ENCODE peak calls at places on chromosomes 3 and 15, in eight cellular contexts. U, Q, I, L, K, E, F and D are unnamed samples.

GRCh38 chr15:75306188-75306587 is 23.6 kb downstream of the GOLGA6D start:
- DNase-seq in E (no peak), L (no peak), U (no peak), Q (no peak), K (no peak), F (no peak), I (no peak), D (no peak)

GRCh38 chr15:74571191-74571590 is 30.2 kb downstream of the ARID3B start:
- DNase-seq in F (no peak), E (no peak), L (no peak), U (no peak), K (no peak), I (no peak), Q (no peak), D (no peak)

GRCh38 chr15:52289629-52290081 is 5.9 kb downstream of the MYO5C start:
- DNase-seq in L (no peak), F (no peak), Q (no peak), I (no peak), K (no peak), E (no peak), U (no peak), D (peak)

GRCh38 chr15:98812711-98813441 is 164.5 kb downstream of the IGF1R start:
- DNase-seq in F (no peak), I (no peak), Q (no peak), K (no peak), E (no peak), U (no peak), L (no peak), D (no peak)

GRCh38 chr3:50478671-50479070 is 24.8 kb downstream of the CACNA2D2 start:
- DNase-seq in U (no peak), I (no peak), K (no peak), L (no peak), Q (no peak), F (no peak), E (no peak), D (no peak)

GRCh38 chr15:89673162-89673506 is 6.0 kb downstream of the PLIN1 start:
- DNase-seq in U (no peak), I (no peak), F (peak), E (no peak), K (no peak), Q (peak), L (no peak), D (no peak)

GRCh38 chr3:61360297-61360696 is 109.0 kb upstream of the FHIT start:
- DNase-seq in F (no peak), Q (no peak), U (no peak), L (no peak), K (no peak), E (no peak), I (no peak), D (no peak)

GRCh38 chr15:27842526-27842925 is 256.6 kb downstream of the OCA2 start:
- DNase-seq in F (no peak), K (no peak), U (no peak), L (no peak), Q (no peak), I (no peak), E (no peak), D (no peak)

GRCh38 chr3:142716102-142716501 is 7.7 kb upstream of the TRPC1 start:
- DNase-seq in K (no peak), E (no peak), Q (no peak), U (no peak), I (no peak), L (no peak), F (no peak), D (no peak)

GRCh38 chr3:126197854-126198584 is 17.6 kb upstream of the ALDH1L1 start:
- DNase-seq in I (peak), L (peak), F (peak), K (peak), U (peak), E (no peak), Q (peak), D (peak)

GRCh38 chr3:144084929-144085328 is 113.3 kb downstream of the DIPK2A start:
- DNase-seq in K (no peak), L (no peak), U (no peak), Q (no peak), I (no peak), E (no peak), F (no peak), D (no peak)

GRCh38 chr3:5036858-5037257 is 57.6 kb downstream of the BHLHE40 start:
- DNase-seq in L (no peak), Q (no peak), I (no peak), K (no peak), U (no peak), F (no peak), E (no peak), D (no peak)

GRCh38 chr3:10933470-10933957 is 59.0 kb upstream of the SLC6A1 start:
- DNase-seq in I (no peak), K (no peak), E (no peak), Q (no peak), U (no peak), F (no peak), L (no peak), D (no peak)

GRCh38 chr3:25610779-25611178 is 53.9 kb downstream of the TOP2B start:
- DNase-seq in Q (no peak), F (no peak), U (no peak), K (no peak), L (no peak), I (no peak), E (no peak), D (no peak)

GRCh38 chr3:176814252-176814651 is 383.0 kb downstream of the TBL1XR1 start:
- DNase-seq in F (peak), E (no peak), Q (peak), L (peak), K (peak), U (no peak), I (peak), D (peak)

GRCh38 chr15:24823473-24823872 is 131.3 kb upstream of the SNRPN start:
- DNase-seq in L (no peak), K (peak), U (no peak), I (no peak), Q (no peak), E (no peak), F (peak), D (no peak)

GRCh38 chr15:90044916-90045371 is 43.8 kb downstream of the ZNF710 start:
- DNase-seq in U (no peak), I (no peak), Q (no peak), F (no peak), K (no peak), E (no peak), L (no peak), D (no peak)

GRCh38 chr15:52481915-52482314 is 46.8 kb downstream of the MYO5A start:
- DNase-seq in Q (peak), E (no peak), U (no peak), L (peak), I (peak), F (no peak), K (no peak), D (no peak)

GRCh38 chr3:197125601-197126000 is 96.0 kb upstream of the MELTF start:
- DNase-seq in K (no peak), F (no peak), L (peak), U (no peak), E (no peak), I (no peak), Q (no peak), D (no peak)

GRCh38 chr3:19256313-19256712 is 108.0 kb downstream of the KCNH8 start:
- DNase-seq in Q (no peak), I (no peak), U (no peak), K (no peak), E (no peak), L (no peak), F (peak), D (no peak)

GRCh38 chr15:70853270-70853854 is 595 bp downstream of the LARP6 start:
- DNase-seq in F (no peak), Q (no peak), K (peak), U (no peak), L (peak), E (no peak), I (no peak), D (no peak)

GRCh38 chr15:68149059-68149458 is 56.1 kb downstream of the CALML4 start:
- DNase-seq in F (no peak), L (peak), E (no peak), Q (no peak), K (no peak), I (no peak), U (no peak), D (no peak)

GRCh38 chr15:66588537-66588936 is 22.7 kb upstream of the LCTL start:
- DNase-seq in Q (no peak), E (no peak), I (no peak), F (peak), L (no peak), U (no peak), K (peak), D (no peak)
- TF ChIP-seq CTCF in Q (no peak), E (no peak), I (peak), F (peak), L (no peak), U (no peak), K (no peak), D (no peak)

GRCh38 chr3:153069598-153069997 is 92.4 kb upstream of the RAP2B start:
- DNase-seq in F (no peak), K (no peak), L (no peak), Q (no peak), U (no peak), E (no peak), I (no peak), D (no peak)
- H3K27ac ChIP-seq in F (no peak), K (no peak), L (no peak), Q (no peak), U (no peak), E (no peak), I (no peak), D (no peak)

GRCh38 chr3:139052802-139053600 is 8.3 kb upstream of the PRR23C start:
- DNase-seq in E (no peak), L (no peak), K (no peak), U (no peak), Q (no peak), F (no peak), I (no peak), D (no peak)
- H3K4me3 ChIP-seq in E (no peak), L (no peak), K (no peak), U (no peak), Q (no peak), F (no peak), I (no peak), D (no peak)

DNA sequence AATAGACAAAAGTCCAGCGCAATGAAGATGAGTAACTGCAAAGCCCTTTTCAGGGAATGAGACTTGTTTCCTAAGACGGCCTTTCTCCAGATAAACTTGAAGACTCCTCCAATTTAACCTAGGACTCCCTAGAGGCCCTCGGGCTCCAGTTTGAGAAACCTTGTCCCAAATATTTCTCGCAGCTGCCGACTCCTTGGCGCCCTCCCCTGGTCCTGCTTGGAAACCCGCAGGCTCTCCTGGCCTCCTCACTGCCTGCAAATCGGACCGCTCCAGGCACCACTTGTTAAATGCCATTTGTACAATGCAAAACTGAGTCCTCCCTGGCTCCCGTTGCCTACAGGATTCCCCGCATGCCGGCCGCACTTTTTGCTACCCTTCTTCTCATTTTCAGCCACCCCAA is 36.8 kb downstream of the MUC4 start:
- DNase-seq in U (no peak), L (no peak), E (no peak), K (no peak), Q (no peak), I (no peak), F (peak), D (peak)
- TF ChIP-seq CTCF in U (no peak), L (peak), E (no peak), K (peak), Q (no peak), I (peak), F (peak), D (peak)

DNA sequence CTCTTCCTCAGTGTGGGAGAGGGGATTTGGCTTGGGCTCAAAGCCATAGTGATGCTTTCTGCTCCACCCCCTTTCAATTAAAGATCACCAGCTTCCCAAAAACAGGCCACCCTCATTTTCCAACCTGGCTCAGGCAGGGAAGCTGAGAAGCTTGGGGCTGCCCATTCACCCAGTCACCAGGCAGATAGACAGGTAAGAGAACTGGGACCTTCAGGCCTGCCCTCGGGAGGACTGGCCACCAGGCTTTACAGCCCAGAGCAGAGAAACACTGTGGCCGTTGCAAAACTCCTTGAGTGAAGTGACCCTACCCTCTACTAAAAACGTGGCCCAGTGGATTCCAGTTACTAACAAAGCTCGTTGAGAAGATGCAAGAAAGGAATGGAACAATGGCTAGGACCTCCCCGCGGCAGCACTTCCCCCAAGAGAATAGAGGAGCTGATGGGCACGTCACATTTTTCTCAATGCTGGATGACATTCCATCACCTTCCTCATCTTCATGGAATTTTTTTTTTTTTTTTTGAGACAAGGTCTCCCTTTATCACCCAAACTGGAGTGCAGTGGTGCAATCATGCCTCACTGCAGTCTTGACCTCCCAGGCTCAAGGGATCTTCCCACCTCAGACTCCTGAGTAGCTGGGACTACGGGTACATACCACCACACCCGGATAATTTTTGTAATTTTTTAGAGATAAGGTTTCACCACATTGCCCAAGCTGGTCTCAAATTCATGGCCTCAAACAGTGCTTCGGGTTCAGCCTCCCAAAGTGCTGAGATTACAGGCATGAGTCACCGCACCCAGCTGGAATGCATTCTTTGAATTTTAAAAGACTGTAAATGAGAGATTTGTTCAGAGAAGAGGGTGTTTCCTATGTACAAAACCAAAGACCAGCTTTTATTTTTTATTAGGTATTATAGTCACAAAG is 37.9 kb downstream of the LIPC start:
- DNase-seq in F (no peak), I (peak), U (no peak), K (no peak), Q (no peak), E (no peak), L (peak), D (peak)
- H3K27ac ChIP-seq in F (no peak), I (peak), U (no peak), K (no peak), Q (no peak), E (no peak), L (peak), D (no peak)

DNA sequence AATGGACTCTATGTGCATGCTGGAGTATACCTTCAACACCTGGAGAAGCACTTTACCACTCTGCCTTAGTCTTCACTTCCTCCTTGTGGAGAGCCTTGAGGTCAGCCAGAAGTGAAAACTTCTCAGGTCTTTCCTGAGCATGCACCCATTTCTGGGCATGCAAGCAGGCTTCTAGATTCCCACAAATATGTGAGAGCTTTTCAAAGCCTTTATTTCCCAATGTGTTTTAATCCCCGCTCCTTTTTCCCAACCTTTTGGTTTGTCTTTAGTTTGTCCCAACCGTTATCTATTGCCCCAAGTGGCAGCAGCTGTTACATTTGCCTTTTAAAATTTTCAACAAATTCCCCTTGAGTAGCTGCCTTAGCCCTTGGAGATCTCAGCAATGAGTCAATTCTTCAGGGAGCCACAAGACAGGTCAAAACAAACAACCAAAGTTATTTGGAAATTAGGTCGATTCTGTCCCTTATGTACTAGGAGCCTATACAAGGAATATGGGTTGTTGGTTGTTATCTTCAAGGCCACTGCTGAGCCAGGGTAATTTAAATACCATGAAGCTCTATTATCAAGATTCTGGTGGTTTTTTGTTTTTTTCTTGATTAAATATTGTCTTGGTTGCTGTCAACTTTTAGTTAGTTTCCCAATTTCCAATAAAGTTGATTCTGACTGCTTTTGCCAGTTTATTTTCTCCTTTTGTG is 44.4 kb downstream of the LSM3 start:
- DNase-seq in I (no peak), E (no peak), L (peak), K (no peak), F (no peak), U (no peak), Q (no peak), D (peak)
- H3K4me3 ChIP-seq in I (no peak), E (no peak), L (no peak), K (no peak), F (no peak), U (no peak), Q (no peak), D (no peak)

GRCh38 chr3:80526153-80526552 is 758.4 kb upstream of the ROBO1 start:
- DNase-seq in L (no peak), Q (no peak), K (no peak), I (no peak), U (no peak), F (peak), E (no peak), D (no peak)
- TF ChIP-seq CTCF in L (peak), Q (no peak), K (no peak), I (peak), U (no peak), F (no peak), E (no peak), D (no peak)

DNA sequence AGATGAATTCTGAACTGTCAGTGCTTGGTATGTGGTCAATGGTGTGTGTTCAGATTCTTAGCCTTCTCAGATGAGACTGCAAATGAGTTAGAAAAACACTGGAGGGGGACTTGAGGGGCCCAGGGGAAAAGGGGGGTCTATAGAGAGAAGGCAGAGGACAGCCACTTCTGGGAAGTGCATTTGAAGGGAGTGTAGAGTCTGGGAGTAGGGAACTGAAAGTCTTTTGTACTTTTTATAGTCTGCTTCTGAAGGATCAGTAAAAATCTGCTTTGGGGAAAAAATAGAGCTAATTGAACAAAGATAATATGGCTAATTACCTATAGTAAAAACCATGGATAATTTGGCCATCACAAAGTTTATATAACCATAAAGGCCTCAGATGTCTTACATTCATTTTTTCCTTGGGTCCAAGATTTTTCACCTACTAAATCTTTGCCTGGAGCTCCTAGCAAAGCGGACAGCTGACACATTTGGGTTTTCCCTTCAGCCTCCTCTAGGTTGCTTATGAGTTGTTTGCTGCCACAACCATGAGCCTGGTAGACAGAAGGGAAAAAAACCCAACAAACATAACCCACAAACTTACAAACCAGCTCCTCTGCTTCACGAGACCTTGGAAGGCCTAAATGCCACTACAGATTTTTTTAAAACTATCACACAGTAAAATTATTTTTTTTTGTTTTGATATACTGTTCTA is 48.8 kb downstream of the CD86 start:
- DNase-seq in Q (no peak), L (no peak), K (no peak), E (no peak), U (no peak), I (no peak), F (no peak), D (no peak)
- H3K27ac ChIP-seq in Q (no peak), L (no peak), K (no peak), E (no peak), U (no peak), I (no peak), F (no peak), D (no peak)

GRCh38 chr3:185727873-185728272 is 97.0 kb downstream of the IGF2BP2 start:
- DNase-seq in E (no peak), F (no peak), L (peak), K (no peak), Q (no peak), I (no peak), U (no peak), D (no peak)

GRCh38 chr3:185728630-185729334 is 96.1 kb downstream of the IGF2BP2 start:
- DNase-seq in K (no peak), F (no peak), U (no peak), L (no peak), Q (no peak), E (no peak), I (no peak), D (no peak)

GRCh38 chr3:185729335-185729715 is 95.5 kb downstream of the IGF2BP2 start:
- DNase-seq in K (no peak), I (no peak), E (no peak), Q (no peak), U (no peak), F (no peak), L (peak), D (no peak)

GRCh38 chr3:185724761-185725160 is 100.1 kb downstream of the IGF2BP2 start:
- DNase-seq in K (no peak), U (no peak), E (no peak), I (no peak), L (no peak), Q (no peak), F (no peak), D (no peak)

GRCh38 chr3:185726254-185726967 is 98.4 kb downstream of the IGF2BP2 start:
- DNase-seq in U (no peak), L (peak), I (no peak), F (no peak), Q (no peak), K (no peak), E (no peak), D (no peak)
- H3K4me3 ChIP-seq in U (no peak), L (no peak), I (no peak), F (no peak), Q (no peak), K (no peak), E (no peak), D (no peak)

GRCh38 chr3:186589115-186589514 is 18.6 kb downstream of the DNAJB11 start:
- DNase-seq in U (no peak), I (no peak), K (no peak), F (peak), Q (no peak), E (no peak), L (peak), D (no peak)
- TF ChIP-seq CTCF in U (no peak), I (peak), K (no peak), F (peak), Q (no peak), E (no peak), L (peak), D (peak)